ENCODE peak calls at places on chromosomes 6 and 20, in four cellular contexts. B, M, F and Y are unnamed samples.

GRCh38 chr6:6622557-6622956 is 34.0 kb downstream of the LY86 start:
- DNase-seq in F (no peak), M (no peak), B (no peak), Y (no peak)

GRCh38 chr20:34709044-34709835 is 5.1 kb downstream of the TP53INP2 start:
- DNase-seq in F (no peak), B (peak; percentile 64), M (peak; percentile 88), Y (peak; percentile 68)

GRCh38 chr20:8398289-8399051 is 266.4 kb downstream of the PLCB1 start:
- DNase-seq in F (no peak), M (no peak), B (no peak), Y (no peak)

GRCh38 chr6:31202259-31203166 is 32.0 kb upstream of the POU5F1 start:
- DNase-seq in M (peak; percentile 34), F (no peak), B (peak; percentile 74), Y (no peak)

GRCh38 chr6:42292002-42292735 is 74.5 kb upstream of the MRPS10 start:
- DNase-seq in F (no peak), M (no peak), B (peak; percentile 87), Y (peak; percentile 59)

GRCh38 chr6:81751388-81752083 is 945 bp downstream of the TENT5A start:
- DNase-seq in M (peak; percentile 63), B (peak; percentile 41), F (no peak), Y (peak; percentile 29)

GRCh38 chr6:155717369-155717768 is 261.7 kb upstream of the NOX3 start:
- DNase-seq in F (no peak), B (no peak), M (no peak), Y (no peak)

GRCh38 chr6:132764370-132764769 is 6.7 kb upstream of the VNN2 start:
- DNase-seq in F (no peak), M (peak; percentile 61), B (peak; percentile 92), Y (peak; percentile 81)

GRCh38 chr6:156933201-156934053 is 156.2 kb downstream of the ARID1B start:
- DNase-seq in B (no peak), M (peak; percentile 62), F (no peak), Y (no peak)

GRCh38 chr6:52577022-52577777 is at the start of gene TRAM2:
- DNase-seq in F (no peak), B (peak; percentile 81), M (peak; percentile 95), Y (peak; percentile 62)

GRCh38 chr20:11721411-11721810 is 196.3 kb upstream of the BTBD3 start:
- DNase-seq in F (no peak), B (no peak), M (no peak), Y (no peak)

GRCh38 chr6:105733556-105734162 is 330.8 kb upstream of the PREP start:
- DNase-seq in F (no peak), B (peak; percentile 55), M (peak; percentile 43), Y (peak; percentile 13)

GRCh38 chr6:7166410-7167293 is 58.9 kb downstream of the RREB1 start:
- DNase-seq in F (no peak), M (no peak), B (no peak), Y (peak; percentile 82)

GRCh38 chr6:88588938-88589337 is 374.5 kb downstream of the RNGTT start:
- DNase-seq in B (no peak), F (no peak), M (no peak), Y (no peak)

GRCh38 chr6:66664112-66664511 is 957.1 kb upstream of the EYS start:
- DNase-seq in B (no peak), F (no peak), M (no peak), Y (no peak)

GRCh38 chr20:1184638-1185315 is at the start of gene TMEM74B:
- DNase-seq in B (no peak), F (no peak), M (peak; percentile 34), Y (no peak)

GRCh38 chr20:6045566-6045965 is 8.3 kb downstream of the LRRN4 start:
- DNase-seq in F (no peak), B (no peak), M (no peak), Y (peak; percentile 43)

GRCh38 chr6:159169193-159169555 is at the start of gene FNDC1:
- DNase-seq in M (peak; percentile 84), B (no peak), F (no peak), Y (no peak)

GRCh38 chr6:43242908-43243648 is at the start of gene TTBK1:
- DNase-seq in F (no peak), M (no peak), B (no peak), Y (no peak)

GRCh38 chr20:10978713-10979112 is 304.9 kb upstream of the JAG1 start:
- DNase-seq in M (no peak), F (no peak), B (no peak), Y (no peak)

GRCh38 chr20:32481311-32482103 is 103.6 kb downstream of the NOL4L start:
- DNase-seq in B (no peak), M (peak; percentile 54), F (no peak), Y (no peak)

GRCh38 chr20:56352656-56353055 is 6.1 kb upstream of the FAM210B start:
- DNase-seq in F (no peak), B (no peak), M (no peak), Y (no peak)

GRCh38 chr20:61753196-61753942 is 312.3 kb downstream of the TAF4 start:
- DNase-seq in F (no peak), M (peak; percentile 26), B (no peak), Y (peak; percentile 88)

GRCh38 chr20:1333462-1334369 is 4.8 kb upstream of the SDCBP2 start:
- DNase-seq in F (no peak), B (no peak), M (no peak), Y (no peak)

GRCh38 chr20:31633339-31633914 is 4.3 kb upstream of the COX4I2 start:
- DNase-seq in F (no peak), M (peak; percentile 41), B (no peak), Y (no peak)

GRCh38 chr6:108884211-108885059 is 36.2 kb downstream of the ARMC2 start:
- DNase-seq in M (no peak), F (no peak), B (no peak), Y (no peak)

GRCh38 chr20:38243617-38244016 is 16.9 kb downstream of the KIAA1755 start:
- DNase-seq in B (no peak), M (no peak), F (no peak), Y (no peak)

GRCh38 chr6:26103141-26103769 is 16.0 kb downstream of the HFE start:
- DNase-seq in M (peak; percentile 46), F (no peak), B (peak; percentile 75), Y (peak; percentile 70)

GRCh38 chr6:104784884-104785283 is 74.8 kb downstream of the HACE1 start:
- DNase-seq in M (no peak), F (no peak), B (no peak), Y (peak; percentile 3)

GRCh38 chr20:32968833-32969241 is 35.4 kb downstream of the SUN5 start:
- DNase-seq in B (no peak), M (no peak), F (no peak), Y (no peak)

GRCh38 chr6:160393966-160394653 is 45.9 kb downstream of the SLC22A3 start:
- DNase-seq in B (no peak), F (no peak), M (peak; percentile 86), Y (no peak)

GRCh38 chr6:6764764-6765434 is 176.4 kb downstream of the LY86 start:
- DNase-seq in F (no peak), M (no peak), B (no peak), Y (no peak)

GRCh38 chr20:2687514-2687913 is 5.1 kb upstream of the EBF4 start:
- DNase-seq in B (no peak), F (no peak), M (no peak), Y (no peak)

GRCh38 chr6:6707143-6707542 is 118.6 kb downstream of the LY86 start:
- DNase-seq in M (no peak), F (no peak), B (no peak), Y (no peak)

GRCh38 chr20:50381771-50382593 is 128.2 kb upstream of the PTPN1 start:
- DNase-seq in B (no peak), M (no peak), F (no peak), Y (no peak)

GRCh38 chr6:155022726-155023125 is 27.6 kb downstream of the TIAM2 start:
- DNase-seq in B (no peak), F (no peak), M (no peak), Y (no peak)

GRCh38 chr6:148426317-148426977 is 83.8 kb downstream of the SASH1 start:
- DNase-seq in M (no peak), B (no peak), F (no peak), Y (no peak)

DNA sequence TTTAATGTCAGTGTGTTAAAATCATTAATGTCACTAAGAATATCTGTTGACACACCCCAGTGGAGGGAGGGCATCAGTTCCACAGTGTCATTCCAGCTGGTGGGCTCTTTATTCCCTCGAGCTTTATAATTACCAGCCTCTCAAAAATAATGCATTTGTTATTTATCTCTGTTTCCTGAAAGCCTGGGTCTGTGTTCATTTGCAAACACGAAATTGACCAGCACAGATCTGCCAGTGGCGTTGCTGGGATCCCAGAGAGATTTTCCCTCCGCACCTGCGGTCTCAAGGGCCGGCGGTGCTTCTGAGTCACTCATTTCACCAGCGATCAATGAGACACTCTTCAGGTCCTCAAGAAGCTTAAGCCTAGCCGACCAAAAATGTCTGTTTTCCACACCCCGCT is 5.7 kb upstream of the PYGB start:
- DNase-seq in F (no peak), B (no peak), M (no peak), Y (no peak)
- H3K4me1 ChIP-seq in F (peaks cover 4% of the 10 kb centered on the region), B (peaks cover 48% of the 10 kb centered on the region), M (peaks cover 16% of the 10 kb centered on the region), Y (peaks cover 30% of the 10 kb centered on the region)

GRCh38 chr6:137496392-137496767 is 2.2 kb upstream of the OLIG3 start:
- DNase-seq in B (no peak), F (no peak), M (no peak), Y (no peak)
- TF ChIP-seq EZH2 in B (no peak), F (peak; percentile 51), M (peak; percentile 66), Y (no peak)

GRCh38 chr6:170269151-170269872 is 21.6 kb downstream of the DLL1 start:
- DNase-seq in B (no peak), M (peak; percentile 77), F (no peak), Y (no peak)
- H3K4me1 ChIP-seq in B (peaks cover 10% of the 10 kb centered on the region), M (peaks cover 25% of the 10 kb centered on the region), F (no peaks in the 10 kb centered on the region), Y (no peaks in the 10 kb centered on the region)

GRCh38 chr6:1312193-1312443 is 220 bp downstream of the FOXQ1 start:
- DNase-seq in B (no peak), F (no peak), M (no peak), Y (no peak)

GRCh38 chr6:1311400-1312192 is at the start of gene FOXQ1:
- DNase-seq in B (peak; percentile 85), F (no peak), M (peak; percentile 89), Y (no peak)

GRCh38 chr6:1313755-1314503 is 2.0 kb downstream of the FOXQ1 start:
- DNase-seq in F (no peak), M (peak; percentile 87), B (peak; percentile 65), Y (no peak)

GRCh38 chr6:1313364-1313754 is 1.5 kb downstream of the FOXQ1 start:
- DNase-seq in F (no peak), B (no peak), M (no peak), Y (no peak)

DNA sequence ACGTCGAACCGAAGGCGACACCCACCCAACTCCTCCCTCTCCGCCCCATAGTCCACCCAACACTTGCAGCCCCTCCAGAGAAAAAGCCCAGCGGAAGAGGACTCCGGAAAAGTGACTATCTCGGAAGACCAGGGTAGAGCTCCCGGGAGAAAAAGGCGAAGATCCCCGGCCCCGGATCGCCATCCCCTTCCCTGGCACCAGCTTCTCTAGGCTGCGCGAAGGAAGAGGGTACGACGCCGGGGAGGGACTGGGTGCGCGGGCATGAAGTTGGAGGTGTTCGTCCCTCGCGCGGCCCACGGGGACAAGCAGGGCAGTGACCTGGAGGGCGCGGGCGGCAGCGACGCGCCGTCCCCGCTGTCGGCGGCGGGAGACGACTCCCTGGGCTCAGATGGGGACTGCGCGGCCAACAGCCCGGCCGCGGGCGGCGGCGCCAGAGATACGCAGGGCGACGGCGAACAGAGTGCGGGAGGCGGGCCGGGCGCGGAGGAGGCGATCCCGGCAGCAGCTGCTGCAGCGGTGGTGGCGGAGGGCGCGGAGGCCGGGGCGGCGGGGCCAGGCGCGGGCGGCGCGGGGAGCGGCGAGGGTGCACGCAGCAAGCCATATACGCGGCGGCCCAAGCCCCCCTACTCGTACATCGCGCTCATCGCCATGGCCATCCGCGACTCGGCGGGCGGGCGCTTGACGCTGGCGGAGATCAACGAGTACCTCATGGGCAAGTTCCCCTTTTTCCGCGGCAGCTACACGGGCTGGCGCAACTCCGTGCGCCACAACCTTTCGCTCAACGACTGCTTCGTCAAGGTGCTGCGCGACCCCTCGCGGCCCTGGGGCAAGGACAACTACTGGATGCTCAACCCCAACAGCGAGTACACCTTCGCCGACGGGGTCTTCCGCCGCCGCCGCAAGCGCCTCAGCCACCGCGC is 806 bp downstream of the FOXQ1 start:
- DNase-seq in B (no peak), F (no peak), M (peak; percentile 50), Y (no peak)
- TF ChIP-seq EZH2 in B (no peak), F (peak; percentile 94), M (no peak), Y (peak; percentile 90)